ENCODE peak calls at places on chromosomes 13 and 19, in six cellular contexts. G, N, S, B, D and F are unnamed samples.

GRCh38 chr13:76903544-76904162 is 17.4 kb upstream of the KCTD12 start:
- DNase-seq in B (peak), S (peak), G (peak), N (peak), D (peak), F (peak)

GRCh38 chr13:100573121-100573520 is 15.5 kb downstream of the GGACT start:
- DNase-seq in B (peak), N (peak), G (peak), S (peak), D (peak), F (peak)

GRCh38 chr13:44219808-44220544 is 153.6 kb upstream of the SERP2 start:
- DNase-seq in D (no peak), B (no peak), S (no peak), G (no peak), N (no peak), F (no peak)

GRCh38 chr13:40665754-40666057 is 735 bp downstream of the FOXO1 start:
- DNase-seq in S (peak), D (peak), B (peak), G (peak), N (no peak), F (no peak)

GRCh38 chr13:78660130-78660857 is 1.3 kb upstream of the OBI1 start:
- DNase-seq in D (no peak), B (peak), S (no peak), G (no peak), N (no peak), F (no peak)

GRCh38 chr13:67077132-67077531 is 153.0 kb downstream of the PCDH9 start:
- DNase-seq in N (no peak), D (no peak), B (no peak), G (no peak), S (no peak), F (no peak)

GRCh38 chr13:22112956-22113750 is 442.3 kb downstream of the FGF9 start:
- DNase-seq in G (no peak), N (no peak), D (no peak), S (no peak), B (no peak), F (no peak)

GRCh38 chr19:44164327-44164672 is 600 bp upstream of the ZNF226 start:
- DNase-seq in G (no peak), S (no peak), D (no peak), N (no peak), B (no peak), F (no peak)

GRCh38 chr19:45428385-45429231 is 4.9 kb upstream of the ERCC1 start:
- DNase-seq in N (no peak), B (peak), S (no peak), D (no peak), G (no peak), F (no peak)

GRCh38 chr13:112071011-112071901 is 4.3 kb downstream of the SOX1 start:
- DNase-seq in D (no peak), N (no peak), B (no peak), G (no peak), S (no peak), F (no peak)

GRCh38 chr19:7734220-7735203 is 2.6 kb upstream of the CLEC4G start:
- DNase-seq in S (no peak), N (no peak), G (no peak), B (peak), D (no peak), F (no peak)

GRCh38 chr13:57716295-57716694 is 84.8 kb downstream of the PCDH17 start:
- DNase-seq in D (no peak), B (no peak), N (no peak), S (no peak), G (no peak), F (no peak)

GRCh38 chr13:63690672-63691071 is 2275.0 kb upstream of the PCDH20 start:
- DNase-seq in G (no peak), N (no peak), B (no peak), D (no peak), S (no peak), F (no peak)

GRCh38 chr19:41302624-41303351 is 7.2 kb upstream of the CCDC97 start:
- DNase-seq in N (no peak), S (peak), G (peak), B (no peak), D (no peak), F (no peak)

GRCh38 chr19:7852851-7853759 is 21.1 kb downstream of the PRR36 start:
- DNase-seq in G (peak), N (peak), B (peak), D (peak), S (peak), F (no peak)

GRCh38 chr19:19464339-19465098 is 50.8 kb downstream of the TSSK6 start:
- DNase-seq in S (no peak), N (no peak), D (no peak), B (peak), G (no peak), F (no peak)

GRCh38 chr19:5693195-5694166 is 3.4 kb downstream of the RPL36 start:
- DNase-seq in D (no peak), N (no peak), S (no peak), B (no peak), G (no peak), F (no peak)

GRCh38 chr13:87259479-87260083 is 411.6 kb upstream of the SLITRK5 start:
- DNase-seq in N (no peak), G (no peak), D (no peak), B (no peak), S (no peak), F (no peak)

GRCh38 chr13:30346159-30346788 is 38.9 kb upstream of the KATNAL1 start:
- DNase-seq in B (no peak), N (no peak), S (peak), G (peak), D (peak), F (no peak)

GRCh38 chr13:110524484-110525254 is 36.9 kb downstream of the RAB20 start:
- DNase-seq in G (peak), B (no peak), N (peak), D (no peak), S (no peak), F (no peak)

GRCh38 chr19:43310221-43310620 is 40.9 kb upstream of the PSG9 start:
- DNase-seq in G (no peak), S (no peak), N (no peak), B (no peak), D (no peak), F (no peak)

GRCh38 chr19:11356074-11356397 is 804 bp downstream of the PLPPR2 start:
- DNase-seq in G (no peak), N (no peak), D (no peak), B (no peak), S (no peak), F (no peak)